ENCODE peak calls at places on chromosomes 3 and 15, in four cellular contexts. S, O, M and P are unnamed samples.

GRCh38 chr15:89113263-89113662 is 25.0 kb downstream of the ABHD2 start:
- DNase-seq in S (no peak), O (no peak), M (no peak), P (no peak)

GRCh38 chr3:194407423-194407822 is 8.4 kb upstream of the GP5 start:
- DNase-seq in S (no peak), O (no peak), M (no peak), P (no peak)

GRCh38 chr3:118412503-118412902 is 622.1 kb downstream of the IGSF11 start:
- DNase-seq in S (no peak), O (no peak), M (no peak), P (no peak)

GRCh38 chr15:44066211-44066827 is 128.8 kb downstream of the FRMD5 start:
- DNase-seq in S (peak), O (peak), M (no peak), P (peak)

GRCh38 chr3:169133178-169134161 is 530.0 kb downstream of the MECOM start:
- DNase-seq in S (peak), O (no peak), M (no peak), P (no peak)

GRCh38 chr3:129399895-129400357 is 28.5 kb downstream of the EFCAB12 start:
- DNase-seq in S (no peak), O (no peak), M (no peak), P (no peak)

GRCh38 chr3:34881026-34881425 is 758.3 kb upstream of the ARPP21 start:
- DNase-seq in S (no peak), O (no peak), M (no peak), P (no peak)

GRCh38 chr3:188734395-188734794 is 437.4 kb upstream of the TPRG1 start:
- DNase-seq in S (peak), O (no peak), M (no peak), P (no peak)

GRCh38 chr3:150913174-150913922 is 8.1 kb upstream of the MINDY4B start:
- DNase-seq in S (no peak), O (no peak), M (no peak), P (no peak)

GRCh38 chr3:184336484-184337230 is 743 bp upstream of the FAM131A start:
- DNase-seq in S (peak), O (peak), M (peak), P (peak)

GRCh38 chr3:168974628-168975403 is 688.7 kb downstream of the MECOM start:
- DNase-seq in S (no peak), O (no peak), M (no peak), P (no peak)

GRCh38 chr3:97487587-97487986 is 277.0 kb upstream of the ARL6 start:
- DNase-seq in S (no peak), O (no peak), M (no peak), P (no peak)

GRCh38 chr3:112009670-112010069 is 10.9 kb downstream of the TAGLN3 start:
- DNase-seq in S (no peak), O (no peak), M (no peak), P (no peak)

GRCh38 chr15:96046620-96047240 is 283.8 kb upstream of the NR2F2 start:
- DNase-seq in S (peak), O (no peak), M (no peak), P (no peak)

GRCh38 chr3:192833177-192833890 is 84.3 kb downstream of the MB21D2 start:
- DNase-seq in S (peak), O (no peak), M (no peak), P (no peak)

GRCh38 chr15:81003023-81003350 is 2.3 kb downstream of the TLNRD1 start:
- DNase-seq in S (no peak), O (no peak), M (no peak), P (no peak)

GRCh38 chr3:114450008-114450596 is 156.3 kb downstream of the TIGIT start:
- DNase-seq in S (no peak), O (peak), M (no peak), P (no peak)

GRCh38 chr3:178084938-178085816 is 451.1 kb upstream of the KCNMB2 start:
- DNase-seq in S (peak), O (no peak), M (peak), P (no peak)

GRCh38 chr15:60006203-60006782 is 2.2 kb downstream of the FOXB1 start:
- DNase-seq in S (peak), O (no peak), M (no peak), P (peak)

GRCh38 chr15:93071469-93071891 is 17.5 kb downstream of the RGMA start:
- DNase-seq in S (peak), O (no peak), M (no peak), P (no peak)

GRCh38 chr3:71245971-71246860 is 337.3 kb downstream of the FOXP1 start:
- DNase-seq in S (no peak), O (no peak), M (no peak), P (no peak)

GRCh38 chr3:187112934-187113793 is 26.1 kb downstream of the RPL39L start:
- DNase-seq in S (peak), O (peak), M (no peak), P (no peak)

DNA sequence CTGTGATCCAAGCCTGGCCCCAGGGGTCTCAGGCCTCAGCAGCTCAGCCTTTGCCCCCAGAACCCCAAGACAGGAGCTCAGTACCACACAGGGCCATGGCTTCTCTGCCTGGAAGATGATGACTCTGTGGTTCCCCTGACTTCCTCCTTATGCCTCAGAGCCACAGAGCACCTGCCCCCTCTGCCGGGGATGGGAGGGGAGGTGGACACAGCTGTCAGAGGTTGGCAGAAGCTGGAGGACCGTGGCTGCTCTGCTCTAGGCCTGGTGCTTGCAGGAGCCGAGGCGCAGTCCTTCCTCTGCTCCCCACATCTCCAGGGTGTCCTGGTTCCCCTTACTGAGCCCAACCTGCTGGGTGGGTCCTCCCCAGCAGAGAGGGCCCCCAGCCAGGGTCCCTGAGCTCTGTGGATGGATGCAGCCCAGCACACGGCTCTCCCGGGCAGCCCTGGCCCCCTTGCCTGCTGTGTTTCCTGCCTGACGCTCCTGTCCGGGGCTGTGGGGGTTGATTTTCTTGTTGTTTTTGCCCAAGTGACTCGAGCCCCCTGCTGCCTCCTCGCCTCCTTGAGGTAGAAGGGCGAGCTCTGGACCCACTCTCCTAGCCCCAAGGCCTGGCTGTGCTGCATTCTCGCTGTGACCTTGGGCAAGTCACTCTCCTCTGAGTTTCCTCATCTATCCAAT is 36.6 kb downstream of the PSTPIP1 start:
- DNase-seq in S (no peak), O (peak), M (peak), P (peak)
- TF ChIP-seq CTCF in S (no peak), O (peak), M (no peak), P (peak)

DNA sequence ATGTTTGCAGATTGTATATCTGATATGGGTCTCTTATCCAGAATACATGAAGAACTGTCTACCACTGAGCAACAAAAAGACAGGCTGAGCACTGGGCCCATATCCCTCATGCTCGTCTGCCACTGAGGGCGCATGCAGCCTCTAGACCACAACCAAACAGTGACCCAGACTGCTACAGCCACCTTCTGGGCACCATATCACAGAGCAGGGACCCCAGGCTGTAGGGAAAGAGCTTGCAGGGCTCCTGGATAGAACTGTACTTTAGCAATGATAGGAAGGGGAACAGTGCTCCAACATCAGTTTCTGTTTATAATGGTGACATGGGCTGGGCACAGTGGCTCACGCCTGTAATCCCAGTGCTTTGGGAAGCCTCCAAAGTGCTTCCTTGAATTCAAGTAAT is 40.2 kb upstream of the TMEM87A start:
- DNase-seq in S (no peak), O (peak), M (no peak), P (no peak)
- TF ChIP-seq CTCF in S (no peak), O (no peak), M (no peak), P (no peak)

DNA sequence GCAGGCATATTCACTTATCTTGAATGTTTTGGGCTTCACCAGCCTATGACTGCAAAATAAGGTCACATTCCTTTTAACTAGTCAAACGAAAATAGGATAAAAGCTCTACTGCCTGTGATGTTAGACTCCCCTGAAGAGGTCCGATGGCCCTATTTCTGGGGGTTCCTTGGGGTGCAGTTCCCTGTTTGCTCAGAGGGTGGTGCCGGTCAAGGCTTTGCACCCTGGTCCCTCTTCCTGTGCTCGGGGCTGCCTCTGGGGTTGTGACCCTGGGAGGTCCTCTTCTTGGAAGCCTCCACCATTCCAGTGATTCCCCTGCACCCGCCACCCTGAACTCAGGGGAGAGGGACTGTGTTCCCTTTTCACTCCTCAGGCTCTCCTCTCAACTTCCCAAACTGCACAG is 86.7 kb upstream of the ANKRD34C start:
- DNase-seq in S (no peak), O (no peak), M (no peak), P (no peak)
- TF ChIP-seq CTCF in S (peak), O (peak), M (no peak), P (no peak)

DNA sequence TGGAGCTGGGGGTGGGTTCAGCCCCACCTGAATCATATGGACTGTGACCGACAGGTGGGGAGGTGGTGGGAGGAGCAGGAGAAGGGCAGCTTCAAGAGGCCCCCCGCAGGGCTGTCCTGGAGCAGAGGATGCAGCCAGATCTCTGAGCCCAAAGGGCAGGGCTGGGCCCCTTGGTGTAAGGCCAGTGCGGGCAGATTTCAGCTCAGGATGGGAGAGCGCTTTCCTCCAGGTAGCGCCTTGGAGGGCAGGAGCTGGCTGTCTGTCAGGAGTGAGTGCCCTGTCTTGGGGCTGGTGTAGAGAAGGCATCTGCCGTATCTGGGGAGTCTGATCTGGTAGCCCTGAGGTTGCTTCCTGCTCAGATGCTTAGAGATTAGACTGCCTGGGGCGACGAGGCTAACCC is 7.3 kb downstream of the TMEM43 start:
- DNase-seq in S (no peak), O (no peak), M (no peak), P (no peak)
- TF ChIP-seq CTCF in S (no peak), O (no peak), M (no peak), P (no peak)